ENCODE peak calls at places on chromosome 6, in eight cellular contexts. One of them, this sample, is unnamed.

GRCh38 chr6:36596359-36596758 is 2.2 kb downstream of the SRSF3 start:
- DNase-seq in Peyer's patch: no peak
- DNase-seq in fibroblast of the aortic adventitia: no peak
- DNase-seq in prostate gland: no peak
- DNase-seq in adrenal gland: no peak
- DNase-seq in hepatocyte: no peak
- DNase-seq in heart left ventricle: no peak
- DNase-seq in cardiac fibroblast: no peak
- DNase-seq in this sample: peak; percentile 42

GRCh38 chr6:74632196-74632595 is 573.7 kb downstream of the COL12A1 start:
- DNase-seq in heart left ventricle: no peak
- DNase-seq in prostate gland: no peak
- DNase-seq in adrenal gland: no peak
- DNase-seq in Peyer's patch: no peak
- DNase-seq in cardiac fibroblast: no peak
- DNase-seq in hepatocyte: no peak
- DNase-seq in fibroblast of the aortic adventitia: no peak
- DNase-seq in this sample: no peak

GRCh38 chr6:37512400-37512958 is 12.8 kb upstream of the CCDC167 start:
- DNase-seq in hepatocyte: no peak
- DNase-seq in fibroblast of the aortic adventitia: no peak
- DNase-seq in Peyer's patch: no peak
- DNase-seq in cardiac fibroblast: no peak
- DNase-seq in adrenal gland: no peak
- DNase-seq in prostate gland: no peak
- DNase-seq in heart left ventricle: no peak
- DNase-seq in this sample: no peak

GRCh38 chr6:96015791-96016776 is at the start of gene FUT9:
- DNase-seq in hepatocyte: peak; percentile 46
- DNase-seq in prostate gland: peak; percentile 5
- DNase-seq in heart left ventricle: peak; percentile 11
- DNase-seq in cardiac fibroblast: no peak
- DNase-seq in fibroblast of the aortic adventitia: no peak
- DNase-seq in Peyer's patch: no peak
- DNase-seq in adrenal gland: no peak
- DNase-seq in this sample: no peak

GRCh38 chr6:129490551-129491245 is 219.3 kb downstream of the ARHGAP18 start:
- DNase-seq in hepatocyte: peak; percentile 77
- DNase-seq in heart left ventricle: peak; percentile 43
- DNase-seq in cardiac fibroblast: peak; percentile 99
- DNase-seq in adrenal gland: peak; percentile 58
- DNase-seq in fibroblast of the aortic adventitia: peak; percentile 97
- DNase-seq in prostate gland: no peak
- DNase-seq in Peyer's patch: no peak
- DNase-seq in this sample: peak; percentile 98

GRCh38 chr6:9646346-9647042 is 768.4 kb downstream of the TFAP2A start:
- DNase-seq in hepatocyte: peak; percentile 11
- DNase-seq in fibroblast of the aortic adventitia: peak; percentile 94
- DNase-seq in heart left ventricle: peak; percentile 37
- DNase-seq in adrenal gland: no peak
- DNase-seq in cardiac fibroblast: peak; percentile 72
- DNase-seq in Peyer's patch: no peak
- DNase-seq in prostate gland: no peak
- DNase-seq in this sample: no peak

GRCh38 chr6:7502743-7503142 is 38.7 kb upstream of the DSP start:
- DNase-seq in fibroblast of the aortic adventitia: no peak
- DNase-seq in hepatocyte: no peak
- DNase-seq in Peyer's patch: no peak
- DNase-seq in heart left ventricle: no peak
- DNase-seq in adrenal gland: no peak
- DNase-seq in prostate gland: no peak
- DNase-seq in cardiac fibroblast: no peak
- DNase-seq in this sample: no peak

GRCh38 chr6:144993870-144994269 is 708.7 kb downstream of the UTRN start:
- DNase-seq in heart left ventricle: no peak
- DNase-seq in cardiac fibroblast: peak; percentile 38
- DNase-seq in prostate gland: no peak
- DNase-seq in hepatocyte: no peak
- DNase-seq in adrenal gland: no peak
- DNase-seq in fibroblast of the aortic adventitia: no peak
- DNase-seq in Peyer's patch: no peak
- DNase-seq in this sample: peak; percentile 50

DNA sequence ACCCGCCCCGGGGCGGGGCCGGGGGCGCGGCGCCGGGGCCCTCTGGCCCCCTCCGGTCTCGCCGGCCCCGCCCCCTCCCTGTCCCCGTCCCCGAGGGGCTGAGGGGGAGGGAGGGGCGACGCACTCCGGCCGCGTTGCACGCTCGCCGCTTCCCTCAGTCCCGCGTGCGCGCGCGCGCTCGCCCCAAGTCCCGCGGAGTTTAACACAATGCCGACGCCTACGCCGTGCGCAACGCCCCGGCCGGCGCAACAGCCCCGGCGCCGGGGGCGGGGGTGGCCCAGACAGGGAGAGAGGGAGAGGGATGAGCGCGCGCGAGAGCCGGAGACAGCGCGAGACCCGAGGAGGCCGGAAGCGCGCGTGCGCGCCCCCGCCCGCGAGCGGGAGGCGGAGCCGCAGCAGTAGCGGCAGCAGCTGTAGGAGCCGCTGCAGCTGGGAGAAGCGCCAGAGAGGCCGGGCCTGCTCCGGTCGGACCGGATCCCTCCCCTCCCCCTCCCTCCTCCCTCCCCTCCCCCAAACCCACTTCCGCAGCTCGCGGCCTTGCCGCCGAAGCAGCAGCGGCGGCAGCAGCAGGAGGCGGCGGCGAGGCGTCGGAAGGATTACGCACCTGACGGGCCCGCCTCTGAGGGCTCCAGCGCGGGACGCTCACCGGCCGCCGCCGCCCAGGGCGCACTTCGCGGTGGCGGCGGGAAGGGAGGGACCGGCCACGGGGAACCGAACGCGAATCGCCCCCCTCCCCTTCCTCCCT is 911 bp downstream of the ZBTB2 start:
- DNase-seq in cardiac fibroblast: peak; percentile 99
- DNase-seq in adrenal gland: peak; percentile 99
- DNase-seq in hepatocyte: peak; percentile 100
- DNase-seq in heart left ventricle: peak; percentile 98
- DNase-seq in Peyer's patch: peak; percentile 98
- DNase-seq in fibroblast of the aortic adventitia: peak; percentile 98
- DNase-seq in prostate gland: peak; percentile 97
- DNase-seq in this sample: peak; percentile 97
- TF ChIP-seq CTCF in cardiac fibroblast: no peak
- TF ChIP-seq CTCF in adrenal gland: no peak
- TF ChIP-seq CTCF in hepatocyte: no peak
- TF ChIP-seq CTCF in heart left ventricle: no peak
- TF ChIP-seq CTCF in Peyer's patch: no peak
- TF ChIP-seq CTCF in fibroblast of the aortic adventitia: no peak
- TF ChIP-seq CTCF in prostate gland: peak; percentile 4
- TF ChIP-seq CTCF in this sample: no peak

GRCh38 chr6:143742955-143743255 is 65.1 kb downstream of the PHACTR2 start:
- DNase-seq in Peyer's patch: no peak
- DNase-seq in fibroblast of the aortic adventitia: no peak
- DNase-seq in prostate gland: no peak
- DNase-seq in adrenal gland: no peak
- DNase-seq in hepatocyte: no peak
- DNase-seq in cardiac fibroblast: no peak
- DNase-seq in heart left ventricle: no peak
- DNase-seq in this sample: no peak

GRCh38 chr6:143742070-143742954 is 64.5 kb downstream of the PHACTR2 start:
- DNase-seq in adrenal gland: no peak
- DNase-seq in cardiac fibroblast: peak; percentile 28
- DNase-seq in fibroblast of the aortic adventitia: peak; percentile 19
- DNase-seq in heart left ventricle: no peak
- DNase-seq in prostate gland: no peak
- DNase-seq in Peyer's patch: no peak
- DNase-seq in hepatocyte: no peak
- DNase-seq in this sample: peak; percentile 24

GRCh38 chr6:143745160-143746133 is 67.7 kb downstream of the PHACTR2 start:
- DNase-seq in hepatocyte: peak; percentile 80
- DNase-seq in fibroblast of the aortic adventitia: peak; percentile 67
- DNase-seq in heart left ventricle: no peak
- DNase-seq in Peyer's patch: no peak
- DNase-seq in adrenal gland: peak; percentile 65
- DNase-seq in cardiac fibroblast: peak; percentile 60
- DNase-seq in prostate gland: peak; percentile 60
- DNase-seq in this sample: peak; percentile 57

GRCh38 chr6:143744593-143745151 is 66.9 kb downstream of the PHACTR2 start:
- DNase-seq in Peyer's patch: no peak
- DNase-seq in prostate gland: no peak
- DNase-seq in hepatocyte: peak; percentile 34
- DNase-seq in cardiac fibroblast: peak; percentile 11
- DNase-seq in adrenal gland: no peak
- DNase-seq in fibroblast of the aortic adventitia: no peak
- DNase-seq in heart left ventricle: no peak
- DNase-seq in this sample: peak; percentile 39

DNA sequence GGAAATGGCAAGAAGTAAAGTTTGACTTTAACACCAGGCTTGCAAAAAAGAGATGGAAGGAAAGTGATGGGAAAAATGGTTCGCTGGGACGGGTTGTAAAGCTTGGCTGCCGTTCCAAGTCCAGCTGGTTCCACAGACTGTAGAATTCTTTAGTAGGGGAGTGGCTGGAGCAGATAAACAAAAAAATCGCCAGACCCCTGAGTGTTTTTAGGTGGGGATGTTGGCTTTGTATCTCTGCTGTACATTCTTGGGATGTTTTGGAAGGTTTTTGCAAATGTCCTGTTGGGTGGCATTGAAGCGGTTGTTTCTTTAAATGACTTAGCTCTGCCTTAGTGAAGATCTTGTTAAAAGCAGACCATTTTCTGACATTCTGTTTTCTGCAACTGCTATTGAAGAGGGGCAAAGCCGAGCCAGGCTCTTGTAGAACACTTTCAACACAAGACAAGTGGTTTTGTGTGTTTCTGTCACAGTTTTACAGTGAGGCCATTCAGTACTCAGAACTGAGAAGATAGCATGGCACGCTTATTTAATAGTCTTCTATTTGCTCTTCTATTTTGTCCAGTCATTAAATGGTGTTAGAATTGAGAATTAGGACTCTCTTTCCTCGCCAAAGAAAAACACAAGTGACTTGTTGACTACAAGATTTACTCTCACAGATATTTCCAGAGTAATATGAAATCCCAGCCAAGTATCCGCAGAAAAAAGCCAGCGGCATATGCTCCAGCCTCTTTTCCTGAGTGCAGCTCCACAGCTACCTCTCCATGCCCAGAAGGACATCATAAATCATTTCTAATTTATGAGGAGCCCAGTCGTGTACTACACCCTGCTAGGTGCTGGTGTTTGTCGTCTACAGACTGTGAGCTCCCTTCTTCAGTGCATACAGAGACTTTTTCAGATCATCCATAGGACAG is 65.7 kb downstream of the PHACTR2 start:
- DNase-seq in hepatocyte: peak; percentile 20
- DNase-seq in Peyer's patch: no peak
- DNase-seq in adrenal gland: peak; percentile 26
- DNase-seq in cardiac fibroblast: peak; percentile 12
- DNase-seq in prostate gland: peak; percentile 46
- DNase-seq in fibroblast of the aortic adventitia: peak; percentile 65
- DNase-seq in heart left ventricle: no peak
- DNase-seq in this sample: no peak
- H3K4me3 ChIP-seq in hepatocyte: no peak overlapping the region
- H3K4me3 ChIP-seq in Peyer's patch: no peak overlapping the region
- H3K4me3 ChIP-seq in adrenal gland: no peak overlapping the region
- H3K4me3 ChIP-seq in cardiac fibroblast: no peak overlapping the region
- H3K4me3 ChIP-seq in prostate gland: no peak overlapping the region
- H3K4me3 ChIP-seq in fibroblast of the aortic adventitia: no peak overlapping the region
- H3K4me3 ChIP-seq in heart left ventricle: no peak overlapping the region
- H3K4me3 ChIP-seq in this sample: no peak overlapping the region

GRCh38 chr6:45718901-45719300 is 296.8 kb downstream of the CLIC5 start:
- DNase-seq in prostate gland: no peak
- DNase-seq in Peyer's patch: no peak
- DNase-seq in heart left ventricle: no peak
- DNase-seq in hepatocyte: no peak
- DNase-seq in fibroblast of the aortic adventitia: peak; percentile 60
- DNase-seq in cardiac fibroblast: peak; percentile 71
- DNase-seq in adrenal gland: no peak
- DNase-seq in this sample: peak; percentile 54

GRCh38 chr6:45724027-45724426 is 291.6 kb downstream of the CLIC5 start:
- DNase-seq in Peyer's patch: no peak
- DNase-seq in heart left ventricle: no peak
- DNase-seq in hepatocyte: no peak
- DNase-seq in cardiac fibroblast: no peak
- DNase-seq in adrenal gland: no peak
- DNase-seq in prostate gland: no peak
- DNase-seq in fibroblast of the aortic adventitia: no peak
- DNase-seq in this sample: no peak

GRCh38 chr6:45724511-45724910 is 291.1 kb downstream of the CLIC5 start:
- DNase-seq in cardiac fibroblast: peak; percentile 86
- DNase-seq in heart left ventricle: no peak
- DNase-seq in hepatocyte: peak; percentile 32
- DNase-seq in prostate gland: no peak
- DNase-seq in Peyer's patch: no peak
- DNase-seq in adrenal gland: peak; percentile 85
- DNase-seq in fibroblast of the aortic adventitia: peak; percentile 78
- DNase-seq in this sample: peak; percentile 88

GRCh38 chr6:45722876-45723275 is 292.8 kb downstream of the CLIC5 start:
- DNase-seq in Peyer's patch: no peak
- DNase-seq in adrenal gland: no peak
- DNase-seq in cardiac fibroblast: no peak
- DNase-seq in prostate gland: no peak
- DNase-seq in hepatocyte: no peak
- DNase-seq in fibroblast of the aortic adventitia: no peak
- DNase-seq in heart left ventricle: no peak
- DNase-seq in this sample: no peak

DNA sequence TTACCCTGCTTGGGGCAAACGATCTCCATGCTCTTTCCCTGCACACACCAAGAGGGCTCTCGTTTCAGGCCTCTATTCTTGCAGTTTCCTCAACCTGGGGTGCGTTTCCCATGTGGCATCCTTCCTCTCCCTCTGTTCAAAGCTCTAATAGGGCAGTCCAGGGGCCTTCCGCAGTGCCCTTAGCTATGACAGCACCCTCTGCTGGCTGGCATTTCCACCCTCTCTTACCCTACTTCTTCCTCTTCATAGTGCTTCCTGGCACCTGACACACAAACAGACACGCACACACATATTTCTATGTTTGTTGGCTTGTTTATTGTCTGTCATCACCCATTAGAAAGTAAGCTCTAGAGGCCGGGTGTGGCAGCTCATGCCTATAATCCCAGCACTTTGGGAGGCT is 294.0 kb downstream of the CLIC5 start:
- DNase-seq in cardiac fibroblast: no peak
- DNase-seq in Peyer's patch: no peak
- DNase-seq in adrenal gland: no peak
- DNase-seq in heart left ventricle: no peak
- DNase-seq in hepatocyte: no peak
- DNase-seq in fibroblast of the aortic adventitia: no peak
- DNase-seq in prostate gland: no peak
- DNase-seq in this sample: no peak
- TF ChIP-seq CTCF in cardiac fibroblast: no peak
- TF ChIP-seq CTCF in Peyer's patch: no peak
- TF ChIP-seq CTCF in adrenal gland: no peak
- TF ChIP-seq CTCF in heart left ventricle: no peak
- TF ChIP-seq CTCF in hepatocyte: no peak
- TF ChIP-seq CTCF in fibroblast of the aortic adventitia: no peak
- TF ChIP-seq CTCF in prostate gland: no peak
- TF ChIP-seq CTCF in this sample: no peak

GRCh38 chr6:45445364-45445748 is 67.6 kb upstream of the SUPT3H start:
- DNase-seq in fibroblast of the aortic adventitia: no peak
- DNase-seq in prostate gland: no peak
- DNase-seq in cardiac fibroblast: no peak
- DNase-seq in Peyer's patch: no peak
- DNase-seq in adrenal gland: no peak
- DNase-seq in heart left ventricle: no peak
- DNase-seq in hepatocyte: no peak
- DNase-seq in this sample: no peak

GRCh38 chr6:45448417-45449389 is 71.0 kb upstream of the SUPT3H start:
- DNase-seq in adrenal gland: no peak
- DNase-seq in heart left ventricle: no peak
- DNase-seq in Peyer's patch: no peak
- DNase-seq in cardiac fibroblast: no peak
- DNase-seq in fibroblast of the aortic adventitia: no peak
- DNase-seq in hepatocyte: no peak
- DNase-seq in prostate gland: no peak
- DNase-seq in this sample: peak; percentile 43

GRCh38 chr6:45447721-45448120 is 70.0 kb upstream of the SUPT3H start:
- DNase-seq in fibroblast of the aortic adventitia: no peak
- DNase-seq in hepatocyte: no peak
- DNase-seq in prostate gland: no peak
- DNase-seq in Peyer's patch: no peak
- DNase-seq in adrenal gland: no peak
- DNase-seq in heart left ventricle: no peak
- DNase-seq in cardiac fibroblast: no peak
- DNase-seq in this sample: no peak

GRCh38 chr6:45447005-45447404 is 69.3 kb upstream of the SUPT3H start:
- DNase-seq in hepatocyte: no peak
- DNase-seq in fibroblast of the aortic adventitia: no peak
- DNase-seq in Peyer's patch: no peak
- DNase-seq in cardiac fibroblast: no peak
- DNase-seq in heart left ventricle: no peak
- DNase-seq in adrenal gland: no peak
- DNase-seq in prostate gland: no peak
- DNase-seq in this sample: no peak

GRCh38 chr6:45445749-45446454 is 68.2 kb upstream of the SUPT3H start:
- DNase-seq in Peyer's patch: no peak
- DNase-seq in fibroblast of the aortic adventitia: peak; percentile 99
- DNase-seq in hepatocyte: peak; percentile 91
- DNase-seq in adrenal gland: peak; percentile 84
- DNase-seq in cardiac fibroblast: peak; percentile 100
- DNase-seq in heart left ventricle: peak; percentile 57
- DNase-seq in prostate gland: peak; percentile 89
- DNase-seq in this sample: peak; percentile 99
- H3K4me3 ChIP-seq in Peyer's patch: no peak overlapping the region
- H3K4me3 ChIP-seq in fibroblast of the aortic adventitia: peak overlapping the region; percentile 32
- H3K4me3 ChIP-seq in hepatocyte: no peak overlapping the region
- H3K4me3 ChIP-seq in adrenal gland: no peak overlapping the region
- H3K4me3 ChIP-seq in cardiac fibroblast: no peak overlapping the region
- H3K4me3 ChIP-seq in heart left ventricle: no peak overlapping the region
- H3K4me3 ChIP-seq in prostate gland: no peak overlapping the region
- H3K4me3 ChIP-seq in this sample: no peak overlapping the region

This sample was measured in fibroblast of mammary gland.